ENCODE peak calls at places on chromosomes 7 and 10, in seven cellular contexts. W, B, T, K, Y, N and Q are unnamed samples.

GRCh38 chr10:44860811-44861751 is 50.1 kb upstream of the TMEM72 start:
- DNase-seq in W (no peak), B (no peak), T (peak), K (no peak), Y (no peak), N (no peak), Q (no peak)

GRCh38 chr7:65239707-65240352 is 133.8 kb upstream of the ZNF92 start:
- DNase-seq in W (no peak), B (peak), T (peak), K (peak), Y (no peak), N (no peak), Q (no peak)

GRCh38 chr10:99658622-99659030 is 683 bp upstream of the ENTPD7 start:
- DNase-seq in W (peak), B (peak), T (peak), K (no peak), Y (no peak), N (no peak), Q (no peak)

GRCh38 chr10:5633166-5633565 is 33.2 kb downstream of the ASB13 start:
- DNase-seq in W (no peak), B (no peak), T (no peak), K (no peak), Y (no peak), N (no peak), Q (no peak)

GRCh38 chr7:26398436-26399308 is 107.0 kb downstream of the SNX10 start:
- DNase-seq in W (peak), B (peak), T (no peak), K (no peak), Y (peak), N (peak), Q (peak)

GRCh38 chr10:28734940-28735759 is 57.8 kb downstream of the BAMBI start:
- DNase-seq in W (peak), B (peak), T (peak), K (peak), Y (no peak), N (no peak), Q (no peak)

GRCh38 chr10:1534820-1535219 is 202.5 kb downstream of the ADARB2 start:
- DNase-seq in W (no peak), B (no peak), T (no peak), K (no peak), Y (no peak), N (no peak), Q (no peak)

GRCh38 chr10:92699518-92700272 is 9.9 kb downstream of the HHEX start:
- DNase-seq in W (peak), B (peak), T (no peak), K (no peak), Y (no peak), N (no peak), Q (no peak)

GRCh38 chr10:84289521-84290200 is 38.7 kb upstream of the CCSER2 start:
- DNase-seq in W (no peak), B (no peak), T (no peak), K (no peak), Y (no peak), N (no peak), Q (no peak)

GRCh38 chr7:794671-795329 is 37.5 kb upstream of the SUN1 start:
- DNase-seq in W (no peak), B (no peak), T (no peak), K (no peak), Y (no peak), N (no peak), Q (no peak)

GRCh38 chr10:133237241-133238065 is at the start of gene VENTX:
- DNase-seq in W (no peak), B (no peak), T (no peak), K (peak), Y (no peak), N (no peak), Q (no peak)

GRCh38 chr7:118938845-118939244 is 714.3 kb downstream of the ANKRD7 start:
- DNase-seq in W (no peak), B (no peak), T (no peak), K (no peak), Y (no peak), N (no peak), Q (no peak)

GRCh38 chr10:110305767-110306451 is 1.2 kb upstream of the SMNDC1 start:
- DNase-seq in W (peak), B (peak), T (peak), K (no peak), Y (peak), N (no peak), Q (no peak)

GRCh38 chr10:108911814-108912541 is 1011.3 kb downstream of the XPNPEP1 start:
- DNase-seq in W (no peak), B (peak), T (peak), K (peak), Y (no peak), N (no peak), Q (no peak)

GRCh38 chr7:54841772-54842707 is 83.0 kb upstream of the SEC61G start:
- DNase-seq in W (peak), B (no peak), T (peak), K (no peak), Y (no peak), N (no peak), Q (no peak)

GRCh38 chr10:123906884-123907652 is 15.5 kb upstream of the CPXM2 start:
- DNase-seq in W (no peak), B (no peak), T (no peak), K (no peak), Y (no peak), N (no peak), Q (no peak)
- TF ChIP-seq POLR2AphosphoS5 in W (no peak), B (no peak), T (no peak), K (no peak), Y (no peak), N (no peak), Q (no peak)

DNA sequence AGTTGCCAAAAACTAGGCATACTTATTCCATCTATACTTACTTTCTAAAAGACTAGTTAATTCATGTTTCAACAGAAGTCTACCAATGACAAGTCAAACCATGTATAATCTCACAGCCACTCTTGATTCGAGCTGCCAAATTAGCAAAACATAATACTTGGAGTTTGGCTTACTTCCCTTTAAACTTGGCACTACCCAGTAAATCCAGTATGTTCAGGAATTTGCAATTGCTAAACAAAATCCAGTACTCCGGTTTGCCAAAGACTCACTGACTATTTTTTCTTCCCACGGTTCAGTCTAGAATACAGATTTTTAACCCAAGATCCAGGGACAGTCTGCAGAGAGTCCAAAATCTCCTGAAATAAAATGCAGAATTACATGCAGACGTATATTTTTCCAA is 4.6 kb downstream of the OAT start:
- DNase-seq in W (no peak), B (no peak), T (no peak), K (no peak), Y (no peak), N (no peak), Q (no peak)
- TF ChIP-seq TAF1 in W (no peak), B (no peak), T (no peak), K (no peak), Y (no peak), N (no peak), Q (no peak)

DNA sequence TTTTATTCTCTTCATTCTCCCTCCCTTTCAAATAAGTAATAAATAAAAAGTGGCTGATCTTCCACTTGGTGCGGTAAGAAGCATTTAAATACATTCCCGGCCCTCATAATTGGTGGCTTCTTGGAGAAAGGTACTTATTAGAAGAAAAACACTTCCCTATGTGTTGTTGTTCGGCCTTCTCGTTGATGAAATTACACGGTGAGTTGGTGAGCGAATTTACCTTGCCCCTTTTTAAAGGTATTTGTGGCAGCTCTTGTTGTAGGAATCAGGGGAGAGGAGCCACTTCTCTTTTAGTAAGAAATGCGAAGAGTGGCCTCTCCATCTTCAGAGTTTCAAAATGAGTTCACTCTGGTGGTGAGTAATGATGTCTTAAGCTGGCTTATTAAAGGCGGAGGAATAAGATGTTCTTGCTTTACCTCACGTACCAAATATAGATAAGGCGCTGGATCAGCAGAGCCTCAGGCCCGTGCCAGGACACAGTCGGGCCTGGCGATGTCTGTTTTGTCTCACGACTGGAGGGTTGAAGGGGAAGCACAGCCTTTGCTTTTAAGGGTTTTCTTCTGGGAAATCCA is 135.9 kb downstream of the CUX1 start:
- DNase-seq in W (no peak), B (peak), T (no peak), K (no peak), Y (peak), N (no peak), Q (peak)
- TF ChIP-seq POLR2AphosphoS5 in W (no peak), B (peak), T (no peak), K (no peak), Y (no peak), N (no peak), Q (no peak)

GRCh38 chr7:70417061-70417655 is 714.8 kb upstream of the GALNT17 start:
- DNase-seq in W (no peak), B (peak), T (no peak), K (no peak), Y (no peak), N (no peak), Q (no peak)
- TF ChIP-seq TAF1 in W (no peak), B (no peak), T (no peak), K (no peak), Y (no peak), N (no peak), Q (no peak)

GRCh38 chr10:78063236-78063635 is 29.6 kb downstream of the RPS24 start:
- DNase-seq in W (no peak), B (no peak), T (peak), K (no peak), Y (no peak), N (no peak), Q (no peak)

GRCh38 chr10:78069151-78069550 is 35.5 kb downstream of the RPS24 start:
- DNase-seq in W (no peak), B (no peak), T (no peak), K (no peak), Y (no peak), N (no peak), Q (no peak)

GRCh38 chr10:78066728-78067430 is 33.2 kb downstream of the RPS24 start:
- DNase-seq in W (no peak), B (no peak), T (peak), K (no peak), Y (no peak), N (no peak), Q (no peak)

GRCh38 chr10:78062296-78062695 is 28.6 kb downstream of the RPS24 start:
- DNase-seq in W (no peak), B (no peak), T (no peak), K (no peak), Y (no peak), N (no peak), Q (no peak)

DNA sequence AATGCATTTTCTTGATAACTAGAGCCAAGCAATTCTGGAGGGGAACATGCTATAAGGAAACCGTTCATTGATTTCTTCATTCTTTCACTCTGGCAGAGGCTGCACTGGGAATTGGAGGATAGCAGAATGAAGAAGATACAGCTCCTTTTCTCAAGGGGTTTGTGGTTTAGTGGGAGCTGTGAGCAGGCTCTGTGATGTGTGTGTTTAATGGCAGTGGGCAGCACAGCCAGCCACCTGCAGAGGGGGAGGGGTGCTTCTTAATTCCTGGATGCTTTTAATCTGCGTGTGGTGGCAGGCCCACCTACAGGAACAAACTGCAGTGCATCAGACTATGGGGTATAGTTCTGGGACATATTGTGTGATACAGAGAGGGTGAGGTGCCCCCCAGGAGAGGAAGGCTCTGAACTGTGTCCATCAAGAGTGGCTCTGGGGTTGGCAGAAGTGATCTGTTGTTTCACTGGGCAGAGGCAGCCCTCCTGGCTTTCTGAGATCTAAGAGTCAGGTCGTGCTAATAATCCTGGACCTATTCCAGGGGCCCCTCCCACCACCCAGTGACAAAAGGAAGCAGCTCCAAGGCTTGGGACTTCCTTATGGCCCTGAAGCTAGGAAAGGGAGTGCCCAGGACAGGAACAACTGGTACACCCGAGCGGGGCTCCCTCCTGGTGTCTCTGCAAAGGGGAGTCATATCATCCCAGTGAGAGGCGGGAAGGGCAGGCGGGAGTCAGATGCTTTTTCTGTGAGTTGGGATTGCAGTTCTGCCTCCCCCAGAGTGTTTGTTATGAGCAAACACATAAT is 32.1 kb downstream of the RPS24 start:
- DNase-seq in W (no peak), B (no peak), T (no peak), K (no peak), Y (no peak), N (no peak), Q (no peak)
- TF ChIP-seq POLR2AphosphoS5 in W (no peak), B (no peak), T (no peak), K (no peak), Y (no peak), N (no peak), Q (no peak)

GRCh38 chr7:47710201-47710935 is 128.5 kb upstream of the TNS3 start:
- DNase-seq in W (no peak), B (no peak), T (no peak), K (no peak), Y (no peak), N (no peak), Q (no peak)
- TF ChIP-seq TAF1 in W (no peak), B (no peak), T (no peak), K (no peak), Y (no peak), N (no peak), Q (no peak)

DNA sequence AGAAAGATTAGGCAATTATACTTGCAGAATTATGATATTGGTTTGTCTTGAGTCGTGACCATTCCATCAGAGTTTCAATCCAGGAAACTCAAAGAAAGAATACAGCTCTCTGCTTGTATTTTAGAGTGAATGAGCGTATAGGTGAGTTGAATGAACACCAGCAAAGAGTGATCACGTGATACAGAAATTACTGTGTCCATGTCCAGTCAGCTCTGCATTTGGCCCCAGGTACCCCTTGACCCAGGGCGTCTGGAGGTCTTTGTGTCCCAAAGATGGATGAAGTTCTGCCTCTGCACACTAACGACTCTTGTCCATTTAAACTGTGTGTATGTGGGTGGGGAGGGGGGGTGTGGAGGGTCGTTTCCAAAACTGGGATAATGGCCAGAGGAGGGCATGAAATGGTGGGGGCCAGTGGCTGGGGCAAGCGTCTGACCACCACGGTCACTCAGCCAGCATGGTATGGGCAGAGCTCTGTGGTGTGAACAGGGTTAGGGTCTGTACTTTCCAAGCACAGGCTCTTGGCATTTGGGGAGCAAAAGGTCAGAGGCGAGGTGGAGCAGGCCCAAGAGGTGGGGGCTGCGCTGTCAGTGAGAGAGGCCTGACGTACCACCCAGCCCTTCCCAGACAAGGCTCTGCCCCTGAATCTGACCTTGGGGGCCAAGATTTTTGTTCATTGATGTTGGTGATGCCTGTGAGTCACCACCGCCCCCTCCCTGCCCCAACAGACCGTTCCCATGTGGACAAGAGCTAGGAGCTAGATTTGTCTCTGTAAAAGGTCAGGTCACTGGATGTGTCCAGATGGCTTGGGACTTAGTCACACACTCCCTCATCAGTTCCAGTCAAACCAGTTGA is 1.4 kb downstream of the PTPRE start:
- DNase-seq in W (no peak), B (no peak), T (peak), K (no peak), Y (no peak), N (no peak), Q (no peak)
- TF ChIP-seq POLR2AphosphoS5 in W (no peak), B (peak), T (no peak), K (no peak), Y (no peak), N (no peak), Q (no peak)

DNA sequence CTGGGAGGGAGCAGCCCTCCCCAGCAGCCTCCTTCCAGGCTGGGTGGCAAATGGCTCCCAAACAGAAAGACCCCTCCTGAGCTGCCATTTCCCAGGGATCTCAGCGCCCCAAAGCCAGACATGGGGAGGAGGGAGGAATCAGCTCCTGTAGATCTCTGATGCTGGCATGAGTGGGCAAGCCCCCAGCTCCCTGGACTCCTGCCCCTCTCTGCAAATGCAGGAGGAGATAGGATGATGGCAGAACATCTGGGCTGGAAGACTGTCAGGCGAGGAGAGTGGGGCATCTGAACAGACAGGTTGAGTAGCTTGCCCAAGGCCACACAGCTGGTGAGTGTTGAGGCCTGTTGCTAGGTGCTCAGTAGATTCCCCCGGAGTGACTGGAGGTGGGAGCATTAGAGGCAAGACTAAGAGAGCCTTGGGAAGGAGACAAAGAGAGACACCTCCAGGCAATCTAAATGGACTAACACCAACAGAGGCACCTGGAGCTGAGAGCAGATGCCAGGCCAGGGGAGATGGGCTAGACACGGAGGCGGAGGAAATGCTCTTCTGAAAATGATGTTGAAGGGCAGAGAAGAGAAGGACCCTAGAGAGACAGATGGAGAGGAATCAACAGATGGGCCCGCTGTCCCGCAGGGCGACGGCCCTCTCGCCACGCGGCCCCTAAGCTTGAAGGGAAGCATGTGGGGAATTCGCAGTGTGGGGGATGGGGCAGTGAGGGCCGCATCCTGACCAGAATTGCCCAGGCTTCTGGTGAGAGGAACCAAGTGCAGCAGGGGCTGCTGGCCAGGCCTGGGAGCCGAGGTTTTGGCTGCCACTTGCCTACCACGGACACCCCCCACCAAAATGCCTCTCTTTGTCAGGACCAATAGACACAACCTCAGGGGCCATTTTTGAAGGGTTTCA is 84.8 kb upstream of the LRRC4 start:
- DNase-seq in W (no peak), B (no peak), T (no peak), K (no peak), Y (no peak), N (no peak), Q (no peak)
- TF ChIP-seq TAF1 in W (no peak), B (no peak), T (no peak), K (no peak), Y (no peak), N (no peak), Q (no peak)

DNA sequence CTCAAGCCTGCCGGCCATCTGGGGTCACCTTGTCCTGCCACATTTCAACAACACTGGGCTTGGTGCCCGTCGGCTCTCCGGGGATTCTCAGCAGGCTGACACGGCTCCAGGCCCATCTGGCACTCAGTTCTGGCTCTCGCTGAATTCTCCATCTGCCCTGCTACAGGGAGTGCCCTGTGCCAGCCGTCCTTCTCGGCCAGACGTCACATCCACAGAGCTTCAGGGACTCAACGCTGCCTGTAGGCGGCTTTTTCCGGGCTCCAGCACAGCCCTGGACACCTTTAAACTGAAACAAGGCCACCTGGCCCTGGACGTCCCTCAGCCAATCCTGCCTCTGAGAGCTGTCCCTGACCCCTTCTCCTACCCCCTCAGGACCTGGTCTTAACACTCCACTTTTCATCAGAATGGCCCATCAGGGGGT is 43.0 kb downstream of the TMEM130 start:
- DNase-seq in W (no peak), B (peak), T (no peak), K (no peak), Y (no peak), N (no peak), Q (no peak)
- TF ChIP-seq POLR2AphosphoS5 in W (no peak), B (no peak), T (no peak), K (no peak), Y (no peak), N (no peak), Q (no peak)